ENCODE peak calls at places on chromosomes 6 and 20, in six cellular contexts. One of them, this sample, is unnamed.

GRCh38 chr20:13648291-13648690 is 9.6 kb upstream of the TASP1 start:
- DNase-seq in MV-4-11: no peak
- DNase-seq in GM19239: no peak
- DNase-seq in dermis blood vessel endothelial cell: no peak
- DNase-seq in cardiac fibroblast: no peak
- DNase-seq in fibroblast of lung: no peak
- DNase-seq in this sample: no peak

GRCh38 chr6:111573892-111574800 is 31.5 kb downstream of the TRAF3IP2 start:
- DNase-seq in MV-4-11: peak; percentile 21
- DNase-seq in GM19239: no peak
- DNase-seq in dermis blood vessel endothelial cell: peak; percentile 90
- DNase-seq in cardiac fibroblast: peak; percentile 93
- DNase-seq in fibroblast of lung: peak; percentile 93
- DNase-seq in this sample: peak; percentile 52

GRCh38 chr6:75601608-75602163 is at the start of gene SENP6:
- DNase-seq in MV-4-11: peak; percentile 39
- DNase-seq in GM19239: peak; percentile 58
- DNase-seq in dermis blood vessel endothelial cell: peak; percentile 87
- DNase-seq in cardiac fibroblast: peak; percentile 86
- DNase-seq in fibroblast of lung: peak; percentile 76
- DNase-seq in this sample: peak; percentile 36

GRCh38 chr6:37180075-37180474 is 10.1 kb downstream of the PIM1 start:
- DNase-seq in MV-4-11: no peak
- DNase-seq in GM19239: no peak
- DNase-seq in dermis blood vessel endothelial cell: no peak
- DNase-seq in cardiac fibroblast: no peak
- DNase-seq in fibroblast of lung: no peak
- DNase-seq in this sample: no peak

GRCh38 chr6:22147983-22148797 is 148.6 kb downstream of the PRL start:
- DNase-seq in MV-4-11: peak; percentile 2
- DNase-seq in GM19239: no peak
- DNase-seq in dermis blood vessel endothelial cell: peak; percentile 82
- DNase-seq in cardiac fibroblast: peak; percentile 72
- DNase-seq in fibroblast of lung: peak; percentile 84
- DNase-seq in this sample: peak; percentile 57

GRCh38 chr6:5606546-5606945 is 345.2 kb downstream of the FARS2 start:
- DNase-seq in MV-4-11: no peak
- DNase-seq in GM19239: no peak
- DNase-seq in dermis blood vessel endothelial cell: no peak
- DNase-seq in cardiac fibroblast: no peak
- DNase-seq in fibroblast of lung: peak; percentile 19
- DNase-seq in this sample: no peak

GRCh38 chr6:131368077-131368911 is 204.7 kb upstream of the ARG1 start:
- DNase-seq in MV-4-11: peak; percentile 99
- DNase-seq in GM19239: peak; percentile 14
- DNase-seq in dermis blood vessel endothelial cell: no peak
- DNase-seq in cardiac fibroblast: peak; percentile 77
- DNase-seq in fibroblast of lung: peak; percentile 15
- DNase-seq in this sample: peak; percentile 26

GRCh38 chr20:24098886-24099285 is 110.3 kb upstream of the GGTLC1 start:
- DNase-seq in MV-4-11: no peak
- DNase-seq in GM19239: no peak
- DNase-seq in dermis blood vessel endothelial cell: peak; percentile 45
- DNase-seq in cardiac fibroblast: peak; percentile 65
- DNase-seq in fibroblast of lung: no peak
- DNase-seq in this sample: peak; percentile 23

GRCh38 chr6:36848658-36849441 is 9.6 kb upstream of the CPNE5 start:
- DNase-seq in MV-4-11: no peak
- DNase-seq in GM19239: no peak
- DNase-seq in dermis blood vessel endothelial cell: no peak
- DNase-seq in cardiac fibroblast: peak; percentile 60
- DNase-seq in fibroblast of lung: no peak
- DNase-seq in this sample: peak; percentile 49

GRCh38 chr6:83198486-83199172 is 5.5 kb downstream of the RWDD2A start:
- DNase-seq in MV-4-11: no peak
- DNase-seq in GM19239: no peak
- DNase-seq in dermis blood vessel endothelial cell: peak; percentile 73
- DNase-seq in cardiac fibroblast: no peak
- DNase-seq in fibroblast of lung: no peak
- DNase-seq in this sample: no peak

GRCh38 chr6:1178590-1178989 is 133.3 kb upstream of the FOXQ1 start:
- DNase-seq in MV-4-11: no peak
- DNase-seq in GM19239: no peak
- DNase-seq in dermis blood vessel endothelial cell: no peak
- DNase-seq in cardiac fibroblast: no peak
- DNase-seq in fibroblast of lung: no peak
- DNase-seq in this sample: no peak

GRCh38 chr20:13904766-13905165 is 85.6 kb downstream of the SEL1L2 start:
- DNase-seq in MV-4-11: no peak
- DNase-seq in GM19239: no peak
- DNase-seq in dermis blood vessel endothelial cell: no peak
- DNase-seq in cardiac fibroblast: no peak
- DNase-seq in fibroblast of lung: no peak
- DNase-seq in this sample: no peak

GRCh38 chr6:44010411-44011349 is 116.6 kb downstream of the MRPL14 start:
- DNase-seq in MV-4-11: peak; percentile 91
- DNase-seq in GM19239: no peak
- DNase-seq in dermis blood vessel endothelial cell: peak; percentile 19
- DNase-seq in cardiac fibroblast: peak; percentile 88
- DNase-seq in fibroblast of lung: peak; percentile 98
- DNase-seq in this sample: peak; percentile 98

This sample was measured in renal cortical epithelial cell.